ENCODE peak calls at places on chromosomes 5 and 9, in five cellular contexts. V is CD4-positive, alpha-beta memory T cell; P is stimulated activated naive CD8-positive, alpha-beta T cell treated with anti-CD3 and anti-CD28 coated beads, Interleukin-15, amount 100 ng/mL, for 72 hours; N is HTR-8/SVneo; T is astrocyte of the spinal cord. A is an unnamed sample.

GRCh38 chr5:140672455-140673186 is 755 bp downstream of the DND1 start:
- DNase-seq in T (no peak), V (no peak), P (no peak), N (no peak), A (no peak)

GRCh38 chr9:75418518-75418917 is 330.2 kb downstream of the OSTF1 start:
- DNase-seq in V (no peak), T (no peak), N (no peak), P (no peak), A (no peak)

GRCh38 chr9:4077499-4078102 is 222.3 kb downstream of the GLIS3 start:
- DNase-seq in P (peak), V (peak), T (peak), N (peak), A (peak)

GRCh38 chr9:91033802-91034201 is 232.2 kb downstream of the SYK start:
- DNase-seq in P (peak), N (no peak), V (peak), T (no peak), A (no peak)

GRCh38 chr9:90433398-90433890 is 209.2 kb downstream of the DIRAS2 start:
- DNase-seq in P (no peak), V (no peak), T (peak), N (no peak), A (no peak)

GRCh38 chr5:96968614-96969013 is 32.7 kb downstream of the LNPEP start:
- DNase-seq in N (no peak), V (no peak), T (no peak), P (no peak), A (no peak)

GRCh38 chr9:128438343-128439109 is 17.3 kb upstream of the ODF2 start:
- DNase-seq in N (peak), P (peak), V (peak), T (peak), A (peak)

GRCh38 chr5:54644226-54644625 is 126.7 kb downstream of the SNX18 start:
- DNase-seq in V (no peak), N (peak), T (peak), P (no peak), A (no peak)

GRCh38 chr9:35840901-35841900 is 12.2 kb downstream of the TMEM8B start:
- DNase-seq in T (no peak), V (no peak), N (no peak), P (no peak), A (no peak)

GRCh38 chr9:2354216-2354615 is 267.4 kb upstream of the VLDLR start:
- DNase-seq in V (no peak), N (no peak), T (no peak), P (no peak), A (no peak)

GRCh38 chr9:100598641-100599145 is 20.8 kb downstream of the CAVIN4 start:
- DNase-seq in V (peak), P (peak), T (peak), N (peak), A (peak)

GRCh38 chr5:57298295-57298984 is 124.6 kb downstream of the GPBP1 start:
- DNase-seq in V (peak), T (peak), N (peak), P (peak), A (peak)

GRCh38 chr5:157303667-157304327 is 37.9 kb downstream of the CYFIP2 start:
- DNase-seq in T (no peak), P (no peak), V (peak), N (no peak), A (no peak)

GRCh38 chr5:115398726-115399125 is 102.3 kb upstream of the CCDC112 start:
- DNase-seq in T (peak), P (no peak), V (no peak), N (no peak), A (no peak)

GRCh38 chr9:116842658-116843057 is 155.6 kb downstream of the TRIM32 start:
- DNase-seq in V (no peak), P (no peak), T (no peak), N (no peak), A (no peak)

GRCh38 chr5:94778712-94779111 is 160.2 kb downstream of the SLF1 start:
- DNase-seq in T (no peak), P (no peak), V (no peak), N (no peak), A (no peak)

GRCh38 chr5:95959964-95960801 is 1.5 kb downstream of the ELL2 start:
- DNase-seq in T (peak), N (no peak), P (peak), V (peak), A (no peak)

GRCh38 chr5:151348789-151349188 is 1.4 kb upstream of the SLC36A2 start:
- DNase-seq in N (no peak), T (no peak), P (no peak), V (no peak), A (no peak)

GRCh38 chr5:57173026-57173317 is 887 bp upstream of the GPBP1 start:
- DNase-seq in V (no peak), N (no peak), P (no peak), T (no peak), A (no peak)

GRCh38 chr9:5195450-5195849 is 10.0 kb upstream of the INSL6 start:
- DNase-seq in P (no peak), T (no peak), N (no peak), V (no peak), A (no peak)

GRCh38 chr5:142680605-142681259 is 5.2 kb downstream of the FGF1 start:
- DNase-seq in P (no peak), V (no peak), T (peak), N (peak), A (no peak)

GRCh38 chr9:109101202-109101595 is 18.5 kb downstream of the TMEM245 start:
- DNase-seq in N (no peak), V (no peak), P (no peak), T (no peak), A (no peak)

GRCh38 chr9:122204491-122204890 is 24.3 kb downstream of the LHX6 start:
- DNase-seq in P (no peak), T (no peak), V (no peak), N (no peak), A (no peak)

GRCh38 chr5:524442-525163 is at the start of gene SLC9A3:
- DNase-seq in T (no peak), N (no peak), P (no peak), V (no peak), A (no peak)

GRCh38 chr9:124632077-124632621 is 125.0 kb upstream of the NR5A1 start:
- DNase-seq in V (no peak), T (peak), N (no peak), P (no peak), A (no peak)

GRCh38 chr9:105150991-105151685 is 93.3 kb upstream of the SLC44A1 start:
- DNase-seq in N (no peak), T (peak), P (no peak), V (no peak), A (no peak)

GRCh38 chr9:95077766-95078382 is 239.6 kb downstream of the FANCC start:
- DNase-seq in V (no peak), T (no peak), P (no peak), N (no peak), A (no peak)